ENCODE peak calls at places on chromosomes 5 and 9, in seven cellular contexts. G is effector memory CD4-positive, alpha-beta T cell; K is stimulated activated CD8-positive, alpha-beta memory T cell treated with anti-CD3 and anti-CD28 coated beads, Interleukin-2, amount 100 ng/mL, for 48 hours; J is stimulated activated CD4-positive, alpha-beta T cell treated with anti-CD3 and anti-CD28 coated beads, Interleukin-12 subunit alpha, Interleukin-12 subunit beta, amount 100 ng/mL, for 24 hours; P is bronchial epithelial cell; S is MV-4-11; U is HEK293T. F is an unnamed sample.

GRCh38 chr5:78735834-78736463 is 87.4 kb upstream of the LHFPL2 start:
- DNase-seq in S (no peak), K (no peak), P (no peak), U (no peak), J (no peak), G (no peak), F (no peak)

GRCh38 chr9:89422151-89422918 is 75.6 kb downstream of the SEMA4D start:
- DNase-seq in K (peak), J (no peak), G (peak), U (no peak), P (peak), S (peak), F (no peak)

GRCh38 chr9:13082796-13083195 is 196.7 kb downstream of the MPDZ start:
- DNase-seq in K (no peak), G (no peak), P (peak), S (no peak), U (no peak), J (no peak), F (no peak)

GRCh38 chr5:178143901-178144300 is 9.8 kb downstream of the NHP2 start:
- DNase-seq in G (no peak), U (no peak), K (no peak), S (no peak), J (no peak), P (no peak), F (no peak)

GRCh38 chr5:154857091-154857533 is 1.3 kb upstream of the CNOT8 start:
- DNase-seq in J (no peak), S (no peak), G (no peak), K (peak), P (peak), U (no peak), F (no peak)

GRCh38 chr5:85030685-85031084 is 646.0 kb upstream of the EDIL3 start:
- DNase-seq in P (no peak), G (no peak), K (no peak), U (no peak), S (no peak), J (no peak), F (no peak)

GRCh38 chr9:126397056-126397455 is 70.4 kb downstream of the MVB12B start:
- DNase-seq in S (no peak), K (peak), G (peak), J (peak), U (peak), P (no peak), F (peak)

GRCh38 chr9:92393686-92394085 is 10.7 kb downstream of the OGN start:
- DNase-seq in K (no peak), U (no peak), J (no peak), P (no peak), S (no peak), G (no peak), F (no peak)

GRCh38 chr5:77133061-77133758 is 46.1 kb upstream of the ZBED3 start:
- DNase-seq in J (no peak), S (peak), U (no peak), K (no peak), G (no peak), P (peak), F (no peak)

GRCh38 chr5:122076669-122077450 is 1.2 kb downstream of the LOX start:
- DNase-seq in G (no peak), P (peak), K (peak), J (no peak), U (peak), S (no peak), F (no peak)

GRCh38 chr9:110214090-110214489 is 6.1 kb upstream of the C9orf152 start:
- DNase-seq in K (no peak), U (no peak), P (peak), S (no peak), J (no peak), G (no peak), F (no peak)

GRCh38 chr5:56827043-56827442 is 11.7 kb downstream of the MAP3K1 start:
- DNase-seq in J (no peak), G (no peak), K (no peak), P (no peak), S (peak), U (peak), F (no peak)

GRCh38 chr9:127966416-127967150 is 14.2 kb downstream of the EEIG1 start:
- DNase-seq in K (no peak), S (no peak), U (no peak), P (no peak), J (no peak), G (no peak), F (no peak)

GRCh38 chr9:726005-726404 is 115.5 kb upstream of the DMRT1 start:
- DNase-seq in G (no peak), S (no peak), P (no peak), K (no peak), U (no peak), J (no peak), F (no peak)

GRCh38 chr9:88628811-88629210 is 93.8 kb downstream of the NXNL2 start:
- DNase-seq in K (no peak), J (no peak), S (no peak), U (no peak), G (no peak), P (no peak), F (no peak)

GRCh38 chr5:172380992-172381643 is 73.2 kb downstream of the SH3PXD2B start:
- DNase-seq in J (no peak), U (no peak), K (no peak), G (no peak), S (no peak), P (no peak), F (no peak)

GRCh38 chr9:32706004-32706749 is 70.7 kb upstream of the TAF1L start:
- DNase-seq in K (no peak), U (no peak), G (no peak), J (no peak), P (peak), S (no peak), F (no peak)

GRCh38 chr9:3743901-3744413 is 218.2 kb upstream of the RFX3 start:
- DNase-seq in S (no peak), G (no peak), J (no peak), K (no peak), U (no peak), P (no peak), F (no peak)

GRCh38 chr9:73412874-73413273 is 261.2 kb downstream of the ANXA1 start:
- DNase-seq in P (no peak), S (no peak), J (no peak), G (no peak), K (no peak), U (no peak), F (no peak)

GRCh38 chr5:150184990-150185952 is 4.6 kb upstream of the SLC6A7 start:
- DNase-seq in K (no peak), G (no peak), S (peak), U (no peak), P (no peak), J (no peak), F (no peak)

GRCh38 chr5:95712347-95712958 is 18.7 kb upstream of the RHOBTB3 start:
- DNase-seq in J (peak), K (peak), S (no peak), U (no peak), P (peak), G (no peak), F (no peak)

GRCh38 chr5:165119175-165119574 is 1613.8 kb downstream of the MAT2B start:
- DNase-seq in J (no peak), G (no peak), U (no peak), P (no peak), S (peak), K (no peak), F (no peak)

GRCh38 chr5:77893225-77893860 is 117.2 kb upstream of the TBCA start:
- DNase-seq in K (peak), U (no peak), P (peak), S (peak), G (no peak), J (no peak), F (no peak)

GRCh38 chr9:136628287-136628686 is 34.4 kb upstream of the EGFL7 start:
- DNase-seq in K (no peak), U (no peak), G (no peak), J (no peak), P (no peak), S (no peak), F (no peak)

GRCh38 chr5:72255237-72255636 is 64.8 kb downstream of the MRPS27 start:
- DNase-seq in S (no peak), G (no peak), J (no peak), P (peak), U (no peak), K (no peak), F (no peak)

GRCh38 chr5:10463566-10463965 is 21.9 kb downstream of the ROPN1L start:
- DNase-seq in K (no peak), U (no peak), J (no peak), P (no peak), G (no peak), S (no peak), F (no peak)

GRCh38 chr5:176611435-176611834 is 1.5 kb upstream of the GPRIN1 start:
- DNase-seq in U (peak), K (peak), S (peak), J (no peak), P (peak), G (peak), F (no peak)

GRCh38 chr9:655875-656274 is 185.6 kb upstream of the DMRT1 start:
- DNase-seq in U (no peak), G (no peak), K (no peak), S (no peak), J (no peak), P (peak), F (no peak)

GRCh38 chr5:84605246-84605645 is 220.6 kb upstream of the EDIL3 start:
- DNase-seq in G (no peak), K (no peak), J (no peak), U (no peak), P (no peak), S (peak), F (no peak)

GRCh38 chr5:181189363-181189961 is 15.5 kb downstream of the TRIM7 start:
- DNase-seq in K (peak), S (no peak), J (peak), G (peak), U (no peak), P (no peak), F (no peak)

GRCh38 chr5:83097582-83098265 is 20.4 kb downstream of the XRCC4 start:
- DNase-seq in U (no peak), J (no peak), G (no peak), K (no peak), S (no peak), P (peak), F (no peak)

GRCh38 chr5:135538261-135538660 is 2.5 kb upstream of the NEUROG1 start:
- DNase-seq in U (peak), J (no peak), K (no peak), P (no peak), S (no peak), G (no peak), F (no peak)

GRCh38 chr5:96026334-96027065 is 64.8 kb upstream of the ELL2 start:
- DNase-seq in K (no peak), J (no peak), P (peak), G (no peak), U (no peak), S (peak), F (no peak)

F was measured in GM12864.